ENCODE peak calls at places on chromosomes 6 and 20, in eight cellular contexts. One of them, this sample, is unnamed.
A peak's percentile ranks its signal among the peaks of the same experiment; 100 is the strongest.

GRCh38 chr20:33263784-33264183 is 19.2 kb upstream of the BPIFB1 start:
- DNase-seq in BJ: no peak
- DNase-seq in T47D: no peak
- DNase-seq in RWPE1: no peak
- DNase-seq in dorsolateral prefrontal cortex: no peak
- DNase-seq in T-helper 2 cell: no peak
- DNase-seq in fibroblast of the aortic adventitia: no peak
- DNase-seq in IMR-90: no peak
- DNase-seq in this sample: no peak

GRCh38 chr6:30890646-30891449 is 6.5 kb downstream of the DDR1 start:
- DNase-seq in BJ: no peak
- DNase-seq in T47D: no peak
- DNase-seq in RWPE1: no peak
- DNase-seq in dorsolateral prefrontal cortex: no peak
- DNase-seq in T-helper 2 cell: no peak
- DNase-seq in fibroblast of the aortic adventitia: no peak
- DNase-seq in IMR-90: no peak
- DNase-seq in this sample: peak; percentile 82

GRCh38 chr6:129191275-129191674 is 308.3 kb downstream of the LAMA2 start:
- DNase-seq in BJ: no peak
- DNase-seq in T47D: no peak
- DNase-seq in RWPE1: no peak
- DNase-seq in dorsolateral prefrontal cortex: no peak
- DNase-seq in T-helper 2 cell: no peak
- DNase-seq in fibroblast of the aortic adventitia: no peak
- DNase-seq in IMR-90: no peak
- DNase-seq in this sample: no peak

GRCh38 chr6:168616807-168617756 is 176.1 kb downstream of the SMOC2 start:
- DNase-seq in BJ: no peak
- DNase-seq in T47D: peak; percentile 30
- DNase-seq in RWPE1: peak; percentile 49
- DNase-seq in dorsolateral prefrontal cortex: no peak
- DNase-seq in T-helper 2 cell: no peak
- DNase-seq in fibroblast of the aortic adventitia: peak; percentile 28
- DNase-seq in IMR-90: no peak
- DNase-seq in this sample: peak; percentile 61

GRCh38 chr6:11847515-11848244 is 69.1 kb upstream of the ADTRP start:
- DNase-seq in BJ: no peak
- DNase-seq in T47D: no peak
- DNase-seq in RWPE1: no peak
- DNase-seq in dorsolateral prefrontal cortex: no peak
- DNase-seq in T-helper 2 cell: no peak
- DNase-seq in fibroblast of the aortic adventitia: no peak
- DNase-seq in IMR-90: peak; percentile 41
- DNase-seq in this sample: no peak

GRCh38 chr20:59443558-59443957 is 143.1 kb downstream of the EDN3 start:
- DNase-seq in BJ: no peak
- DNase-seq in T47D: no peak
- DNase-seq in RWPE1: no peak
- DNase-seq in dorsolateral prefrontal cortex: no peak
- DNase-seq in T-helper 2 cell: no peak
- DNase-seq in fibroblast of the aortic adventitia: no peak
- DNase-seq in IMR-90: no peak
- DNase-seq in this sample: no peak

GRCh38 chr20:924639-925038 is 8.5 kb upstream of the ANGPT4 start:
- DNase-seq in BJ: no peak
- DNase-seq in T47D: no peak
- DNase-seq in RWPE1: no peak
- DNase-seq in dorsolateral prefrontal cortex: no peak
- DNase-seq in T-helper 2 cell: no peak
- DNase-seq in fibroblast of the aortic adventitia: no peak
- DNase-seq in IMR-90: no peak
- DNase-seq in this sample: no peak

GRCh38 chr6:15491255-15491985 is 171.4 kb downstream of the DTNBP1 start:
- DNase-seq in BJ: no peak
- DNase-seq in T47D: peak; percentile 66
- DNase-seq in RWPE1: peak; percentile 56
- DNase-seq in dorsolateral prefrontal cortex: peak; percentile 82
- DNase-seq in T-helper 2 cell: peak; percentile 12
- DNase-seq in fibroblast of the aortic adventitia: peak; percentile 84
- DNase-seq in IMR-90: peak; percentile 78
- DNase-seq in this sample: peak; percentile 93

This sample was measured in osteoblast.